ENCODE peak calls at places on chromosomes 5 and 9, in six cellular contexts. D, X, S, H, L and G are unnamed samples.
A peak's percentile ranks its signal among the peaks of the same experiment; 100 is the strongest.

GRCh38 chr9:99911600-99911999 is 5.1 kb downstream of the STX17 start:
- DNase-seq in D (no peak), X (no peak), S (no peak), H (no peak), L (no peak), G (no peak)

GRCh38 chr9:127975376-127976315 is 5.1 kb downstream of the EEIG1 start:
- DNase-seq in D (no peak), X (peak; percentile 59), S (no peak), H (no peak), L (peak; percentile 9), G (no peak)

GRCh38 chr5:154143121-154143725 is 47.3 kb upstream of the GALNT10 start:
- DNase-seq in D (peak; percentile 3), X (no peak), S (no peak), H (no peak), L (no peak), G (no peak)

GRCh38 chr5:51373880-51374523 is 9.2 kb upstream of the ISL1 start:
- DNase-seq in D (no peak), X (no peak), S (no peak), H (no peak), L (peak; percentile 37), G (no peak)

GRCh38 chr5:65480306-65480865 is 1.3 kb downstream of the ADAMTS6 start:
- DNase-seq in D (peak; percentile 81), X (peak; percentile 82), S (peak; percentile 43), H (peak; percentile 74), L (peak; percentile 76), G (no peak)

GRCh38 chr9:133155156-133155555 is 8.6 kb downstream of the GBGT1 start:
- DNase-seq in D (no peak), X (no peak), S (no peak), H (no peak), L (no peak), G (no peak)

GRCh38 chr5:73256462-73257260 is 83.7 kb downstream of the TMEM174 start:
- DNase-seq in D (no peak), X (no peak), S (no peak), H (no peak), L (no peak), G (no peak)

GRCh38 chr5:144281784-144282183 is 111.1 kb downstream of the KCTD16 start:
- DNase-seq in D (no peak), X (no peak), S (no peak), H (no peak), L (no peak), G (no peak)

GRCh38 chr9:86202338-86202882 is 57.0 kb downstream of the C9orf153 start:
- DNase-seq in D (peak; percentile 27), X (no peak), S (no peak), H (no peak), L (no peak), G (no peak)

GRCh38 chr5:93674866-93675457 is 66.4 kb downstream of the POU5F2 start:
- DNase-seq in D (no peak), X (no peak), S (no peak), H (no peak), L (no peak), G (no peak)

GRCh38 chr5:102596951-102597350 is 98.2 kb upstream of the SLCO6A1 start:
- DNase-seq in D (no peak), X (no peak), S (no peak), H (no peak), L (no peak), G (no peak)

GRCh38 chr5:13328316-13328715 is 616.2 kb downstream of the DNAH5 start:
- DNase-seq in D (peak; percentile 23), X (no peak), S (no peak), H (no peak), L (no peak), G (no peak)

GRCh38 chr9:93612796-93613154 is 36.4 kb downstream of the PHF2 start:
- DNase-seq in D (no peak), X (no peak), S (no peak), H (no peak), L (no peak), G (no peak)

GRCh38 chr9:14320272-14321245 is 6.6 kb upstream of the NFIB start:
- DNase-seq in D (peak; percentile 97), X (no peak), S (no peak), H (no peak), L (peak; percentile 22), G (no peak)

GRCh38 chr5:140296289-140296688 is 6.6 kb downstream of the PFDN1 start:
- DNase-seq in D (no peak), X (no peak), S (no peak), H (no peak), L (no peak), G (no peak)

GRCh38 chr5:149680810-149681221 is 49.3 kb upstream of the PPARGC1B start:
- DNase-seq in D (no peak), X (peak; percentile 70), S (no peak), H (peak; percentile 29), L (peak; percentile 26), G (no peak)

GRCh38 chr9:138040446-138041430 is 163.2 kb downstream of the CACNA1B start:
- DNase-seq in D (no peak), X (no peak), S (no peak), H (no peak), L (no peak), G (no peak)

GRCh38 chr5:179840766-179841165 is 17.9 kb downstream of the MRNIP start:
- DNase-seq in D (no peak), X (no peak), S (no peak), H (no peak), L (no peak), G (no peak)

GRCh38 chr9:124420991-124421543 is 5.8 kb upstream of the PSMB7 start:
- DNase-seq in D (no peak), X (no peak), S (no peak), H (no peak), L (no peak), G (no peak)

GRCh38 chr5:7592910-7593309 is 197.0 kb downstream of the ADCY2 start:
- DNase-seq in D (no peak), X (no peak), S (no peak), H (no peak), L (no peak), G (no peak)

GRCh38 chr5:138603521-138603920 is 28.3 kb upstream of the HSPA9 start:
- DNase-seq in D (no peak), X (no peak), S (no peak), H (no peak), L (no peak), G (no peak)

GRCh38 chr9:77811832-77812231 is 163.7 kb upstream of the GNA14 start:
- DNase-seq in D (no peak), X (no peak), S (no peak), H (no peak), L (no peak), G (no peak)

GRCh38 chr9:37730840-37731239 is 22.8 kb upstream of the TRMT10B start:
- DNase-seq in D (no peak), X (no peak), S (no peak), H (no peak), L (no peak), G (no peak)

GRCh38 chr5:37772255-37772654 is 67.6 kb downstream of the GDNF start:
- DNase-seq in D (no peak), X (no peak), S (no peak), H (no peak), L (no peak), G (no peak)

GRCh38 chr9:23746317-23746716 is 79.7 kb downstream of the ELAVL2 start:
- DNase-seq in D (no peak), X (no peak), S (no peak), H (no peak), L (no peak), G (no peak)

GRCh38 chr9:131502781-131503625 is at the start of gene POMT1:
- DNase-seq in D (peak; percentile 56), X (peak; percentile 92), S (peak; percentile 32), H (peak; percentile 89), L (peak; percentile 91), G (peak; percentile 45)

GRCh38 chr5:61624553-61624952 is 292.5 kb downstream of the ZSWIM6 start:
- DNase-seq in D (no peak), X (no peak), S (no peak), H (no peak), L (no peak), G (no peak)

GRCh38 chr9:104903609-104904008 is 24.3 kb downstream of the ABCA1 start:
- DNase-seq in D (peak; percentile 89), X (no peak), S (no peak), H (no peak), L (no peak), G (no peak)

GRCh38 chr5:145681216-145681615 is 153.9 kb downstream of the PRELID2 start:
- DNase-seq in D (no peak), X (no peak), S (no peak), H (no peak), L (no peak), G (no peak)

GRCh38 chr5:124504081-124504916 is 242.1 kb downstream of the ZNF608 start:
- DNase-seq in D (peak; percentile 66), X (no peak), S (no peak), H (no peak), L (no peak), G (no peak)

GRCh38 chr9:78026947-78027346 is 4.7 kb downstream of the GNAQ start:
- DNase-seq in D (no peak), X (no peak), S (no peak), H (no peak), L (no peak), G (no peak)

GRCh38 chr5:44779167-44779566 is 29.6 kb upstream of the MRPS30 start:
- DNase-seq in D (no peak), X (no peak), S (no peak), H (no peak), L (no peak), G (no peak)
- TF ChIP-seq CTCF in D (no peak), X (no peak), S (no peak), H (no peak), L (no peak), G (no peak)

GRCh38 chr5:1881731-1882336 is 891 bp downstream of the IRX4 start:
- DNase-seq in D (no peak), X (no peak), S (no peak), H (no peak), L (no peak), G (no peak)

GRCh38 chr5:1883120-1883924 is 597 bp upstream of the IRX4 start:
- DNase-seq in D (no peak), X (peak; percentile 56), S (no peak), H (no peak), L (no peak), G (no peak)

GRCh38 chr5:1881273-1881586 is 1.5 kb downstream of the IRX4 start:
- DNase-seq in D (no peak), X (no peak), S (no peak), H (no peak), L (no peak), G (no peak)

GRCh38 chr5:1883925-1884637 is 1.4 kb upstream of the IRX4 start:
- DNase-seq in D (no peak), X (peak; percentile 4), S (no peak), H (no peak), L (no peak), G (no peak)

GRCh38 chr5:1882337-1883119 is at the start of gene IRX4:
- DNase-seq in D (peak; percentile 3), X (peak; percentile 27), S (no peak), H (no peak), L (no peak), G (no peak)
- H3K27me3 ChIP-seq in D (peaks cover 65% of the 10 kb centered on the region), X (peaks cover 95% of the 10 kb centered on the region), S (peaks cover 18% of the 10 kb centered on the region), H (peaks cover 96% of the 10 kb centered on the region), L (peaks cover 100% of the 10 kb centered on the region), G (peaks cover 6% of the 10 kb centered on the region)

GRCh38 chr5:68342693-68343092 is 127.1 kb downstream of the PIK3R1 start:
- DNase-seq in D (no peak), X (no peak), S (no peak), H (no peak), L (no peak), G (no peak)
- H3K27ac ChIP-seq in D (no peak overlapping the region), X (peak overlapping the region; percentile 41), S (peak overlapping the region; percentile 79), H (no peak overlapping the region), L (no peak overlapping the region), G (peak overlapping the region; percentile 78)

GRCh38 chr5:108748354-108749129 is 845 bp downstream of the FER start:
- DNase-seq in D (peak; percentile 97), X (peak; percentile 100), S (peak; percentile 97), H (peak; percentile 99), L (peak; percentile 99), G (peak; percentile 95)
- TF ChIP-seq CTCF in D (no peak), X (peak; percentile 19), S (no peak), H (no peak), L (no peak), G (peak; percentile 4)